ENCODE peak calls at places on chromosomes 2 and 18, in nine cellular contexts. W is naive thymus-derived CD4-positive, alpha-beta T cell; Q is ureter; I is activated T-cell treated with anti-CD3 and anti-CD28 coated beads for 48 hours; X is choroid plexus epithelial cell; M is breast epithelium; E is CD4-positive, alpha-beta T cell; H is activated CD8-positive, alpha-beta T cell treated with anti-CD3 and anti-CD28 coated beads, Interleukin-2, amount 10 ng/mL, durations not matched to agents 7 days and 5 days; N is kidney glomerular epithelial cell. U is an unnamed sample.
A peak's percentile ranks its signal among the peaks of the same experiment; 100 is the strongest.

GRCh38 chr2:147045113-147045512 is 799.7 kb upstream of the ACVR2A start:
- DNase-seq in E (peak; percentile 13), X (peak; percentile 74), M (no peak), N (peak; percentile 17), W (peak; percentile 10), Q (no peak), H (peak; percentile 36), I (peak; percentile 23), U (peak; percentile 2)

GRCh38 chr2:171541202-171541884 is 19.1 kb downstream of the CYBRD1 start:
- DNase-seq in H (peak; percentile 29), Q (no peak), E (no peak), I (no peak), M (no peak), W (no peak), X (no peak), N (no peak), U (no peak)

GRCh38 chr2:32250290-32250689 is 14.4 kb downstream of the NLRC4 start:
- DNase-seq in I (no peak), H (no peak), N (no peak), M (no peak), X (peak; percentile 44), E (no peak), Q (no peak), W (no peak), U (no peak)

GRCh38 chr18:9403795-9404564 is 69.4 kb downstream of the TWSG1 start:
- DNase-seq in E (no peak), Q (no peak), X (no peak), M (no peak), N (no peak), W (no peak), I (no peak), H (no peak), U (no peak)

GRCh38 chr2:7730449-7730848 is 813.2 kb downstream of the RNF144A start:
- DNase-seq in Q (no peak), M (no peak), W (no peak), N (no peak), H (peak; percentile 54), I (peak; percentile 16), E (no peak), X (no peak), U (peak; percentile 33)

GRCh38 chr2:13876491-13877037 is 756.0 kb upstream of the LRATD1 start:
- DNase-seq in Q (no peak), M (no peak), N (no peak), E (no peak), W (no peak), X (no peak), H (no peak), I (no peak), U (no peak)

GRCh38 chr2:193806088-193806774 is 1611.5 kb upstream of the TMEFF2 start:
- DNase-seq in I (no peak), N (no peak), W (no peak), E (no peak), H (no peak), X (peak; percentile 31), M (no peak), Q (no peak), U (no peak)

GRCh38 chr2:62370304-62371250 is 135.4 kb downstream of the TMEM17 start:
- DNase-seq in W (no peak), M (no peak), H (no peak), I (no peak), Q (no peak), N (no peak), E (no peak), X (no peak), U (no peak)

GRCh38 chr2:158795110-158795924 is at the start of gene DAPL1:
- DNase-seq in W (no peak), H (no peak), N (no peak), E (no peak), I (no peak), Q (no peak), M (no peak), X (no peak), U (no peak)

GRCh38 chr2:185208261-185208660 is 530.3 kb upstream of the FSIP2 start:
- DNase-seq in Q (no peak), N (peak; percentile 13), H (no peak), W (no peak), I (no peak), E (no peak), M (no peak), X (peak; percentile 9), U (no peak)

GRCh38 chr2:3422161-3422767 is 42.8 kb downstream of the TRAPPC12 start:
- DNase-seq in Q (no peak), H (no peak), X (no peak), M (no peak), N (no peak), W (no peak), E (no peak), I (no peak), U (no peak)

GRCh38 chr18:45402485-45403056 is 212.7 kb upstream of the SLC14A2 start:
- DNase-seq in N (peak; percentile 44), E (no peak), Q (no peak), X (peak; percentile 4), M (no peak), H (no peak), I (no peak), W (no peak), U (no peak)

GRCh38 chr2:8550481-8550880 is 131.4 kb upstream of the ID2 start:
- DNase-seq in E (no peak), W (no peak), N (no peak), H (no peak), X (no peak), M (no peak), Q (no peak), I (no peak), U (no peak)

GRCh38 chr2:45988879-45989278 is 308.3 kb upstream of the EPAS1 start:
- DNase-seq in I (no peak), M (no peak), H (no peak), N (no peak), E (no peak), X (no peak), W (no peak), Q (no peak), U (no peak)

GRCh38 chr2:237538001-237538720 is 28.2 kb upstream of the PRLH start:
- DNase-seq in I (no peak), Q (no peak), H (no peak), M (no peak), W (no peak), E (no peak), X (no peak), N (no peak), U (no peak)

GRCh38 chr2:96164459-96165184 is 19.4 kb upstream of the DUSP2 start:
- DNase-seq in W (no peak), M (no peak), Q (no peak), X (no peak), N (no peak), I (peak; percentile 70), H (peak; percentile 86), E (no peak), U (peak; percentile 65)

GRCh38 chr2:144230452-144231085 is 289.4 kb downstream of the ZEB2 start:
- DNase-seq in I (no peak), N (peak; percentile 10), E (no peak), H (no peak), W (no peak), Q (no peak), M (no peak), X (peak; percentile 47), U (no peak)